ENCODE peak calls at places on chromosomes 1 and 21, in seven cellular contexts. U, G, F, W, B, R and M are unnamed samples.

GRCh38 chr1:101506541-101507164 is 269.8 kb downstream of the S1PR1 start:
- DNase-seq in U (no peak), G (no peak), F (peak; percentile 25), W (no peak), B (peak; percentile 69), R (peak; percentile 6), M (no peak)

GRCh38 chr1:230709619-230710542 is 4.0 kb downstream of the AGT start:
- DNase-seq in U (no peak), G (no peak), F (no peak), W (no peak), B (no peak), R (no peak), M (no peak)

GRCh38 chr1:206609229-206609991 is 2.9 kb downstream of the EIF2D start:
- DNase-seq in U (no peak), G (no peak), F (no peak), W (no peak), B (no peak), R (no peak), M (no peak)

GRCh38 chr1:57711326-57711725 is 287.5 kb upstream of the DAB1 start:
- DNase-seq in U (no peak), G (no peak), F (no peak), W (no peak), B (no peak), R (no peak), M (no peak)

GRCh38 chr1:205928256-205928655 is 15.0 kb downstream of the SLC26A9 start:
- DNase-seq in U (no peak), G (no peak), F (no peak), W (no peak), B (no peak), R (no peak), M (no peak)

GRCh38 chr1:186736971-186737685 is 56.9 kb upstream of the PTGS2 start:
- DNase-seq in U (no peak), G (no peak), F (no peak), W (no peak), B (no peak), R (no peak), M (no peak)

GRCh38 chr1:150320667-150320978 is 710 bp upstream of the PRPF3 start:
- DNase-seq in U (no peak), G (no peak), F (no peak), W (no peak), B (no peak), R (no peak), M (no peak)

GRCh38 chr1:67843746-67844145 is 10.5 kb upstream of the GNG12 start:
- DNase-seq in U (no peak), G (no peak), F (no peak), W (no peak), B (no peak), R (no peak), M (no peak)

GRCh38 chr1:153649867-153650235 is 8.7 kb upstream of the SNAPIN start:
- DNase-seq in U (no peak), G (no peak), F (peak; percentile 39), W (peak; percentile 93), B (no peak), R (peak; percentile 89), M (no peak)

GRCh38 chr1:112581530-112582192 is 37.3 kb downstream of the ST7L start:
- DNase-seq in U (no peak), G (no peak), F (no peak), W (no peak), B (no peak), R (no peak), M (no peak)

GRCh38 chr1:63322944-63323865 is 838 bp downstream of the FOXD3 start:
- DNase-seq in U (no peak), G (no peak), F (no peak), W (no peak), B (peak; percentile 58), R (no peak), M (no peak)

GRCh38 chr1:91793877-91794276 is 92.1 kb downstream of the TGFBR3 start:
- DNase-seq in U (no peak), G (no peak), F (no peak), W (no peak), B (no peak), R (no peak), M (no peak)

GRCh38 chr1:36458910-36459309 is 5.3 kb downstream of the MRPS15 start:
- DNase-seq in U (no peak), G (no peak), F (no peak), W (no peak), B (no peak), R (no peak), M (no peak)

GRCh38 chr1:171563675-171564074 is 58.4 kb upstream of the MYOCOS start:
- DNase-seq in U (no peak), G (no peak), F (no peak), W (no peak), B (no peak), R (no peak), M (no peak)

GRCh38 chr1:229116114-229116513 is 154.8 kb upstream of the RAB4A start:
- DNase-seq in U (peak; percentile 70), G (no peak), F (no peak), W (no peak), B (no peak), R (no peak), M (no peak)

GRCh38 chr1:46812065-46812750 is 13.4 kb downstream of the CYP4B1 start:
- DNase-seq in U (no peak), G (peak; percentile 29), F (no peak), W (no peak), B (no peak), R (no peak), M (no peak)

GRCh38 chr1:14522331-14523241 is 75.9 kb upstream of the KAZN start:
- DNase-seq in U (peak; percentile 72), G (no peak), F (peak; percentile 20), W (no peak), B (peak; percentile 49), R (no peak), M (no peak)

GRCh38 chr1:201229095-201229494 is 38.5 kb downstream of the IGFN1 start:
- DNase-seq in U (no peak), G (no peak), F (no peak), W (no peak), B (peak; percentile 19), R (no peak), M (no peak)

GRCh38 chr1:201224671-201225400 is 34.2 kb downstream of the IGFN1 start:
- DNase-seq in U (no peak), G (no peak), F (no peak), W (no peak), B (peak; percentile 23), R (no peak), M (no peak)

GRCh38 chr1:201226178-201226514 is 35.5 kb downstream of the IGFN1 start:
- DNase-seq in U (no peak), G (no peak), F (no peak), W (no peak), B (no peak), R (no peak), M (no peak)

GRCh38 chr1:201228011-201228983 is 37.7 kb downstream of the IGFN1 start:
- DNase-seq in U (no peak), G (no peak), F (no peak), W (no peak), B (peak; percentile 36), R (no peak), M (no peak)

DNA sequence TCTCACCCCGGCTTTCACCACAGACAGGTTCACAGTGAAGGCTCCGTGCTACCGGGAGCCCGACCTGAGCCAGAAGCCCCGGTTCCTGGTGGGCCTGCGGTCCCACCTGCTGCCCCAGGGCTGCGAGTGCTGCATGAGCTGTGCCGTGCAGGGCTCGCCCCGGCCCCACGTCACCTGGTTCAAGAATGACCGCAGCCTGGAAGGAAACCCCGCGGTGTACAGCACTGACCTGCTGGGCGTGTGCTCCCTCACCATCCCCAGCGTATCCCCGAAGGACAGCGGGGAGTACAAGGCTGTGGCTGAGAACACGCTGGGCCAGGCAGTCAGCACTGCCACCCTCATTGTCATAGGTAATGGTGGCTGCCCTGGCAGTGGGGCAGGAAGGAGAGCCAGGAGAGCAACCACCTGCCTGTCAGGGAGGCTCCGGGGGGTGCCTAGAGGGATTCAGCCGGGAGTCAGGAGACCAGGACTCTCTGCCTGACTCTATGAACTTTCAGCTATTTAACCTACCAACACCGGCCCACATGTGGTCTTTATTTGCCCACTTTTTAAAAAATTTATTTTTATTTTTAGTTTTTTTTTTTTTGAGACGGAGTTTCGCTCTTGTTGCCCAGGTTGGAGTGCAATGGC is 36.4 kb downstream of the IGFN1 start:
- DNase-seq in U (no peak), G (no peak), F (no peak), W (no peak), B (peak; percentile 28), R (no peak), M (no peak)
- TF ChIP-seq POLR2A in U (no peak), G (no peak), F (no peak), W (no peak), B (no peak), R (no peak), M (no peak)

GRCh38 chr1:221845650-221846371 is 103.9 kb upstream of the DUSP10 start:
- DNase-seq in U (peak; percentile 48), G (no peak), F (no peak), W (peak; percentile 54), B (no peak), R (peak; percentile 76), M (no peak)
- H3K4me3 ChIP-seq in U (no peak overlapping the region), G (no peak overlapping the region), F (no peak overlapping the region), W (no peak overlapping the region), B (no peak overlapping the region), R (no peak overlapping the region), M (no peak overlapping the region)

DNA sequence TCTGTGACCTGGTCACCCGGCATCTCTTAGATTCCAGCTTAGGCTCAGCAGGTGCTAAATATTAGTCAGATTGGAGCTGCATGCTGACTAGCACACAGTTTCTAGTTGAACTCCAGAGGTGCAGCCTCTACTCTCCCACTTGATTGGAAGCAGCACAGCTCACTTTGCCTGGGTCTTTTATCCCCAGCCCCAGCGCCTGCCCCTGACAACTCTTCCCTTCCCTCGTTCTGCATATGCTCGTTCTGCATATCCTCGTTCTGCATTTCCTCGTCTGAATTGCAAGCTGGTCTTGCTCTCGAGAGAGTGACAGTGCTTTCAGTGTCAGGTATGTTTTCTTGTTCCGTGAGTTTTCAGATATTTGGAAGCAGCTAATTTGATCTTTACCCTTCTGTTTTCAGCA is 11.7 kb downstream of the COL18A1 start:
- DNase-seq in U (no peak), G (no peak), F (no peak), W (no peak), B (no peak), R (no peak), M (no peak)
- H3K4me1 ChIP-seq in U (no peaks in the 10 kb centered on the region), G (peaks cover 13% of the 10 kb centered on the region), F (peaks cover 54% of the 10 kb centered on the region), W (peaks cover 19% of the 10 kb centered on the region), B (peaks cover 17% of the 10 kb centered on the region), R (no peaks in the 10 kb centered on the region), M (peaks cover 18% of the 10 kb centered on the region)

DNA sequence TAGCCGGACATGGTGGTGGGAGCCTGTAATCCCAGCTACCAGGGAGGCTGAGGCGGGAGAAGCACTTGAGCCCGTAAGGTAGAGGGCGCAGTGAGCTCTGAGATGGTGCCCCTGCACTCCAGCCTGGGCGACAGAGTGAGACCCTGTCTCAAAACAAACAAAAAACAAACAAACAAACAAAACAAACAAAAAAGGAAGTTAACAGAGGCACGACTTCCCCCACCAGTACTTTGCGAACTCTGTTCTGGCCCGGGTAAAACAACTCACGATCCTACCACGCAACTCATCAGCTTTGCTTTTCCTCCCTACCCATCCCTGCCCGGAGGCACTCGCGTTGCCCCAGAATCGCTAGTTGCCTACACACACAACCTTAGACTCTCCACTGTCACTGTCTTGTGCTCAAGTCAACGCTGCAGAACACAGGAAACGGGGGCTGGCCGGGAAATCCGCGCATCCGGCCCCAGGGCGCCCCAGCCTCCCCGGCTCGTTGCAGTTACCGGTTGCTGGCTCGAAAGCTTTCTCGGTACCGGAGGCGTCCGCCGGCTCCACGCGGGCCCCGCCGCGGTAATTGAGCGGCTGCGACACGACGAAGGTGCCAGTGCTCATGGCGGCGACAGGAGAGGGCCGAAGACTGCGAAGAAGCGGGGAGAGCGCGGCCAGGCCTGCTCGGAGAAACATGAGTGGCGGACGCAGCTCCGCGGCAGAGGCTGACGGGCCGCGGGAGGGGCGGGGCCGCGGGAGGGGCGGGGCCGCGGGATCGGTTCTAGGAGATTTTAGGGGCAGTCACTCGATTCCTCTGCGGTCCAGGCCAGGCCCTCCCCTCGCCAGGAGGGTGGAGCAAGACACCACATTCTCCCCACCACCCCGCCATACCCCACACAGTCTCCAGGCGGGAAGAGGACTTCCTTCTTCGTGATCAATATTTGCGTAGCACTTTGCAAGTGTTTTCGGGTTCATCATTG is at the start of gene ALDH9A1:
- DNase-seq in U (peak; percentile 89), G (peak; percentile 89), F (peak; percentile 91), W (peak; percentile 89), B (peak; percentile 95), R (peak; percentile 80), M (peak; percentile 35)
- TF ChIP-seq POLR2A in U (peak; percentile 76), G (no peak), F (peak; percentile 94), W (no peak), B (peak; percentile 86), R (peak; percentile 93), M (peak; percentile 59)